ENCODE peak calls at places on chromosomes 4 and X, in nine cellular contexts. R is SK-MEL-5; N is activated CD4-positive, alpha-beta T cell treated with anti-CD3 and anti-CD28 coated beads, Interleukin-2, amount 50 U/mL, for 24 hours; C is mucosa of gallbladder; K is DMS153; G is activated gamma-delta T cell treated with Interleukin-2 at 50 U/mL for 16 hours; W is PC-9; T is AG09319; Q is GM13977. U is an unnamed sample.

GRCh38 chr4:189660737-189661330 is 279.8 kb upstream of the FRG1 start:
- DNase-seq in T (no peak), C (no peak), R (no peak), N (no peak), K (no peak), G (no peak), W (no peak), Q (no peak), U (no peak)

GRCh38 chr4:90979551-90979950 is 852.4 kb downstream of the CCSER1 start:
- DNase-seq in T (no peak), N (no peak), W (no peak), R (no peak), K (no peak), G (no peak), C (no peak), Q (no peak), U (no peak)

GRCh38 chr4:3708611-3709010 is 57.6 kb upstream of the ADRA2C start:
- DNase-seq in C (no peak), W (no peak), R (no peak), K (no peak), T (no peak), N (no peak), G (no peak), Q (no peak), U (no peak)

GRCh38 chr4:33184684-33185083 is 2464.5 kb downstream of the PCDH7 start:
- DNase-seq in N (no peak), R (no peak), C (no peak), T (no peak), W (no peak), G (no peak), K (no peak), Q (no peak), U (no peak)

GRCh38 chr4:6694177-6694901 is 661 bp downstream of the S100P start:
- DNase-seq in W (no peak), T (no peak), Q (no peak), K (no peak), G (no peak), R (no peak), C (no peak), N (no peak), U (peak)

GRCh38 chrX:153321381-153322105 is at the start of gene PNMA6F:
- DNase-seq in G (no peak), R (no peak), N (no peak), Q (no peak), T (no peak), C (no peak), W (no peak), K (no peak), U (no peak)

GRCh38 chrX:43958529-43958928 is 14.7 kb downstream of the NDP start:
- DNase-seq in G (no peak), N (no peak), C (peak), K (peak), T (peak), Q (peak), W (peak), R (peak), U (peak)

GRCh38 chrX:45083314-45083713 is 117.4 kb downstream of the DIPK2B start:
- DNase-seq in G (no peak), T (no peak), W (no peak), K (no peak), C (no peak), R (no peak), N (no peak), Q (no peak), U (no peak)

GRCh38 chr4:41448935-41449334 is 89.0 kb upstream of the LIMCH1 start:
- DNase-seq in N (no peak), T (no peak), W (no peak), C (peak), R (no peak), G (no peak), K (no peak), Q (no peak), U (no peak)

GRCh38 chr4:122960298-122960985 is 38.0 kb upstream of the NUDT6 start:
- DNase-seq in W (no peak), N (no peak), C (no peak), Q (no peak), T (no peak), K (no peak), G (no peak), R (no peak), U (no peak)

GRCh38 chrX:131944936-131945902 is 77.9 kb upstream of the STK26 start:
- DNase-seq in T (no peak), K (no peak), G (no peak), R (no peak), N (no peak), Q (no peak), W (no peak), C (no peak), U (no peak)

GRCh38 chr4:185112104-185112503 is 31.0 kb upstream of the SLC25A4 start:
- DNase-seq in T (peak), G (no peak), Q (no peak), K (no peak), R (peak), C (peak), W (peak), N (no peak), U (peak)

GRCh38 chr4:112896326-112896892 is 153.0 kb upstream of the ANK2 start:
- DNase-seq in R (no peak), T (no peak), W (no peak), G (no peak), N (no peak), C (no peak), K (no peak), Q (no peak), U (no peak)

GRCh38 chr4:176191974-176192373 is 3.4 kb downstream of the SPATA4 start:
- DNase-seq in T (no peak), W (no peak), C (no peak), K (peak), R (no peak), N (no peak), Q (no peak), G (no peak), U (no peak)

GRCh38 chrX:23334871-23335599 is 386 bp downstream of the PTCHD1 start:
- DNase-seq in K (no peak), N (no peak), G (no peak), W (no peak), C (no peak), R (no peak), Q (peak), T (no peak), U (peak)

GRCh38 chr4:72348701-72349100 is 220.3 kb downstream of the ADAMTS3 start:
- DNase-seq in K (no peak), Q (no peak), G (no peak), R (no peak), N (no peak), C (no peak), T (no peak), W (no peak), U (no peak)

GRCh38 chrX:23592741-23593140 is 74.6 kb upstream of the PRDX4 start:
- DNase-seq in R (no peak), W (no peak), G (no peak), C (no peak), Q (no peak), N (no peak), T (no peak), K (no peak), U (no peak)

U was measured in Calu3.